ENCODE peak calls at places on chromosomes 4 and X, in seven cellular contexts. W is GM23338, B is IMR-90, H is astrocyte of the spinal cord, E is AG10803, G is astrocyte of the cerebellum, R is fibroblast of lung. F is an unnamed sample.

GRCh38 chrX:150587585-150588503 is 19.4 kb downstream of the MTM1 start:
- DNase-seq in W (no peak), B (no peak), H (no peak), E (peak; percentile 17), G (no peak), R (peak; percentile 9), F (no peak)

GRCh38 chrX:113929004-113929403 is 654.9 kb upstream of the HTR2C start:
- DNase-seq in W (peak; percentile 83), B (peak; percentile 10), H (peak; percentile 19), E (peak; percentile 1), G (peak; percentile 5), R (peak; percentile 20), F (peak; percentile 8)

GRCh38 chr4:69800599-69800998 is 40.2 kb upstream of the SULT1B1 start:
- DNase-seq in W (no peak), B (no peak), H (peak; percentile 32), E (peak; percentile 73), G (no peak), R (peak; percentile 64), F (no peak)

GRCh38 chr4:181971973-181972372 is 271.2 kb upstream of the TENM3 start:
- DNase-seq in W (no peak), B (peak; percentile 64), H (no peak), E (peak; percentile 80), G (no peak), R (peak; percentile 76), F (no peak)

GRCh38 chrX:129116651-129117050 is 406.6 kb downstream of the SMARCA1 start:
- DNase-seq in W (peak; percentile 17), B (no peak), H (no peak), E (no peak), G (no peak), R (no peak), F (no peak)

GRCh38 chr4:87304659-87305277 is 17.9 kb downstream of the HSD17B13 start:
- DNase-seq in W (no peak), B (peak; percentile 35), H (peak; percentile 32), E (no peak), G (peak; percentile 13), R (peak; percentile 64), F (no peak)

GRCh38 chr4:185210102-185210981 is 944 bp downstream of the SNX25 start:
- DNase-seq in W (peak; percentile 62), B (peak; percentile 56), H (peak; percentile 68), E (peak; percentile 46), G (no peak), R (peak; percentile 60), F (no peak)

GRCh38 chrX:30751497-30751896 is 98.3 kb downstream of the GK start:
- DNase-seq in W (no peak), B (no peak), H (no peak), E (no peak), G (no peak), R (no peak), F (no peak)

GRCh38 chrX:10542549-10542948 is 77.8 kb downstream of the MID1 start:
- DNase-seq in W (no peak), B (no peak), H (no peak), E (no peak), G (no peak), R (no peak), F (no peak)

GRCh38 chr4:109735566-109736454 is 5.9 kb upstream of the PLA2G12A start:
- DNase-seq in W (no peak), B (peak; percentile 50), H (no peak), E (no peak), G (no peak), R (peak; percentile 54), F (no peak)

GRCh38 chr4:57501715-57502114 is 391.5 kb upstream of the IGFBP7 start:
- DNase-seq in W (peak; percentile 17), B (peak; percentile 6), H (peak; percentile 78), E (peak; percentile 11), G (peak; percentile 91), R (peak; percentile 88), F (no peak)

GRCh38 chr4:86223472-86223871 is 136.4 kb downstream of the MAPK10 start:
- DNase-seq in W (peak; percentile 91), B (peak; percentile 13), H (peak; percentile 46), E (peak; percentile 47), G (no peak), R (peak; percentile 46), F (peak; percentile 22)

GRCh38 chr4:143587703-143588102 is 74.2 kb downstream of the SMARCA5 start:
- DNase-seq in W (no peak), B (no peak), H (no peak), E (no peak), G (peak; percentile 1), R (peak; percentile 2), F (peak; percentile 16)

GRCh38 chrX:13169688-13170087 is 125.3 kb upstream of the FAM9C start:
- DNase-seq in W (no peak), B (no peak), H (no peak), E (no peak), G (no peak), R (no peak), F (no peak)

GRCh38 chr4:80155286-80155982 is 41.9 kb upstream of the PRDM8 start:
- DNase-seq in W (no peak), B (no peak), H (no peak), E (no peak), G (no peak), R (no peak), F (no peak)
- H3K4me3 ChIP-seq in W (no peak overlapping the region), B (no peak overlapping the region), H (no peak overlapping the region), E (no peak overlapping the region), G (no peak overlapping the region), R (no peak overlapping the region), F (no peak overlapping the region)

GRCh38 chrX:135383249-135383648 is 38.5 kb upstream of the SMIM10L2A start:
- DNase-seq in W (no peak), B (no peak), H (no peak), E (no peak), G (no peak), R (no peak), F (no peak)
- H3K4me3 ChIP-seq in W (no peak overlapping the region), B (no peak overlapping the region), H (no peak overlapping the region), E (no peak overlapping the region), G (no peak overlapping the region), R (no peak overlapping the region), F (no peak overlapping the region)

GRCh38 chr4:967113-968104 is 6.0 kb downstream of the DGKQ start:
- DNase-seq in W (peak; percentile 67), B (no peak), H (no peak), E (no peak), G (no peak), R (no peak), F (no peak)

GRCh38 chr4:966266-967112 is 6.9 kb downstream of the DGKQ start:
- DNase-seq in W (no peak), B (no peak), H (no peak), E (no peak), G (no peak), R (no peak), F (no peak)

GRCh38 chr4:968621-969394 is 4.6 kb downstream of the DGKQ start:
- DNase-seq in W (no peak), B (no peak), H (no peak), E (no peak), G (no peak), R (no peak), F (no peak)

GRCh38 chr4:970046-970745 is 3.2 kb downstream of the DGKQ start:
- DNase-seq in W (no peak), B (no peak), H (no peak), E (no peak), G (no peak), R (no peak), F (no peak)

DNA sequence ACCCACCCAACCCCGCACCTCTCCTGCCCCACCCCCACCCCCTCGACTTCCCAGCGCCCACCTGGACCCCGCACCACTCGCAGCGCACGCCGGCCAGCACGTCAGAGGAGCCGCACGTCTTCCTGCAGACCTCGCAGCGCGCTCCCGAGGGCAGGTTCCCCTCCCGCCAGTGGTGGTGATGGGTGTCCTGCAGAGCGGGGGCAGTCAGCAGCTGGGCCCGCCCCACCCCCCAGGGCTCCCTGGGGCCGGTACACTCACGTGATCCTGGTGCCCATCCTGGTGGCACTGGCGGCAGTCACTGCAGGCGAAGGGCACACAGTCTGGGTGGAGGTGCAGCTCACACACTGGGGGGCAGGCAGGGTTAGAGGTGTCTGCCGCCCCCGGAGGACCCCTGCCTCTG is 5.1 kb downstream of the DGKQ start:
- DNase-seq in W (peak; percentile 45), B (no peak), H (no peak), E (no peak), G (no peak), R (no peak), F (no peak)
- H3K4me3 ChIP-seq in W (peak overlapping the region; percentile 40), B (no peak overlapping the region), H (no peak overlapping the region), E (no peak overlapping the region), G (no peak overlapping the region), R (no peak overlapping the region), F (no peak overlapping the region)

DNA sequence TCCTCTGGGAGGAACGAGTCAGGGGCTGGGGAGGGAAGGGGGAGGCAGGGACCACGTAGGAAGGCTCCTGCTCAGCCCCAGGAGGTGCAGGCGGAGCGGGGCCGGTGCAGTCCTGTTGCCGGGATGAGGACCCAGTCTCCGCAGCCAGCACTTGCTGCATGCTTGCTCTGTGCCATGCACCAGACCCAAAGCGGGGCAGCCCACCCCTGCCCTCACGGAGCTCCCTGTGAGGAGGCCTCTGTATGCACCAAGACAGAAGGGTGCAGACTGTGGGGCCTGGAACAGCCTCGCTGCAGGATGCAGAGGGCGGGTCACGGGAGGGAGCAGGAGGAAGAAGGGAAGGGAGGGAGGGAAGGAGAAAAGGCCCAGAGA is 61.9 kb downstream of the ABLIM2 start:
- DNase-seq in W (no peak), B (no peak), H (no peak), E (no peak), G (no peak), R (no peak), F (no peak)
- H3K4me3 ChIP-seq in W (no peak overlapping the region), B (no peak overlapping the region), H (no peak overlapping the region), E (no peak overlapping the region), G (no peak overlapping the region), R (no peak overlapping the region), F (no peak overlapping the region)

DNA sequence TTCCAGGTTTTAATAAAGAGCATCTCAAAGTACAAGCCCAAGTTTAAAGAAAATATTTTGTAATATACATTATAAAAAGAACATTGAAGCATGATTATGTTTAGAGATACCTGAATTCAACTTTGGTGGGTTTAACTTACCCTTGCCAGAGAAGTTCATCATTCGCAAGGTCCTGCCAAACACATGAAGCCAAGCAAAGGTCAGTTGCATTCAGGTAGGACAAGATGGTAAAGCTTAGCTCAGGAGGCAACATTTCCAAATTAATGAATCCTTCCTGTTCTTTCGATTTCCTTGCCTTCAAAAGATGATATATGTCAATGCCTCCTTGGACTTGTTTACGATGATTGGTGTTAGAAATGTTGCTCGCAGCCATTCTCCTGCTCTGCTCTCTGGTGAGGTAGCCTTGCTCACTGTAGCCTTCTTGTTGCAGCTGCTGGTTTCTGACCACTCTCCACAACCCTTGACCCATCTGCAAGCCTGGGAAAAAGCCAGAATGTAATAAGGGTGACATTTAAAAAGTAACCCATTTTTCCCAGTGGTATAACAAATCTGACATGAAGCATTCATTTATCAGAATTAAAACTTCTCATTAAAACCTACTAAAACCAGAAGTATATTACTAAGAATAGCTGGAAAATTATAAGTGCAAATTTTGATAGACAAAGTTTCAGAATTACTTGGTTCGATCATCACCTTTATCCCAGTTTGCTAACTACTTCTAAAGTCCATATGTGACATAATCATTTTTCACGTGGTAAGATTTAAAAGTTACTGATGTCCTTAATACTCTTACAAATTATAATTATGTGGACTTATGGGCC is 20.6 kb downstream of the FBXO8 start:
- DNase-seq in W (no peak), B (no peak), H (no peak), E (no peak), G (no peak), R (no peak), F (no peak)
- H3K4me3 ChIP-seq in W (no peak overlapping the region), B (no peak overlapping the region), H (no peak overlapping the region), E (no peak overlapping the region), G (no peak overlapping the region), R (no peak overlapping the region), F (no peak overlapping the region)